ENCODE peak calls at places on chromosomes 16 and 17, in eight cellular contexts. One of them, this sample, is unnamed.

GRCh38 chr16:20363191-20363590 is 10.7 kb upstream of the UMOD start:
- DNase-seq in stimulated activated CD8-positive, alpha-beta memory T cell treated with anti-CD3 and anti-CD28 coated beads, Interleukin-15, amount 100 ng/mL, for 24 hours: no peak
- DNase-seq in right cardiac atrium: no peak
- DNase-seq in hepatocyte: no peak
- DNase-seq in AG08395: no peak
- DNase-seq in T-helper 2 cell: no peak
- DNase-seq in cardiac septum: no peak
- DNase-seq in activated B cell treated with CpG ODN at 0.5 μM for 24 hours: no peak
- DNase-seq in this sample: no peak

GRCh38 chr17:76500745-76501017 is 542 bp downstream of the RHBDF2 start:
- DNase-seq in T-helper 2 cell: no peak
- DNase-seq in cardiac septum: no peak
- DNase-seq in activated B cell treated with CpG ODN at 0.5 μM for 24 hours: no peak
- DNase-seq in right cardiac atrium: no peak
- DNase-seq in stimulated activated CD8-positive, alpha-beta memory T cell treated with anti-CD3 and anti-CD28 coated beads, Interleukin-15, amount 100 ng/mL, for 24 hours: no peak
- DNase-seq in hepatocyte: no peak
- DNase-seq in AG08395: no peak
- DNase-seq in this sample: peak; percentile 35

GRCh38 chr16:86314402-86315025 is 195.8 kb upstream of the FOXF1 start:
- DNase-seq in activated B cell treated with CpG ODN at 0.5 μM for 24 hours: no peak
- DNase-seq in T-helper 2 cell: no peak
- DNase-seq in cardiac septum: no peak
- DNase-seq in AG08395: no peak
- DNase-seq in hepatocyte: peak; percentile 32
- DNase-seq in right cardiac atrium: no peak
- DNase-seq in stimulated activated CD8-positive, alpha-beta memory T cell treated with anti-CD3 and anti-CD28 coated beads, Interleukin-15, amount 100 ng/mL, for 24 hours: no peak
- DNase-seq in this sample: no peak

GRCh38 chr16:79181419-79181818 is 419.1 kb downstream of the MAF start:
- DNase-seq in stimulated activated CD8-positive, alpha-beta memory T cell treated with anti-CD3 and anti-CD28 coated beads, Interleukin-15, amount 100 ng/mL, for 24 hours: no peak
- DNase-seq in activated B cell treated with CpG ODN at 0.5 μM for 24 hours: no peak
- DNase-seq in T-helper 2 cell: no peak
- DNase-seq in hepatocyte: no peak
- DNase-seq in cardiac septum: no peak
- DNase-seq in AG08395: no peak
- DNase-seq in right cardiac atrium: no peak
- DNase-seq in this sample: no peak

GRCh38 chr17:4939804-4940624 is at the start of the genes RNF167 and SLC25A11:
- DNase-seq in AG08395: peak; percentile 99
- DNase-seq in right cardiac atrium: peak; percentile 97
- DNase-seq in T-helper 2 cell: peak; percentile 92
- DNase-seq in hepatocyte: peak; percentile 99
- DNase-seq in activated B cell treated with CpG ODN at 0.5 μM for 24 hours: peak; percentile 93
- DNase-seq in cardiac septum: peak; percentile 97
- DNase-seq in stimulated activated CD8-positive, alpha-beta memory T cell treated with anti-CD3 and anti-CD28 coated beads, Interleukin-15, amount 100 ng/mL, for 24 hours: peak; percentile 78
- DNase-seq in this sample: peak; percentile 96

GRCh38 chr17:40606548-40607353 is 40.9 kb downstream of the SMARCE1 start:
- DNase-seq in AG08395: no peak
- DNase-seq in activated B cell treated with CpG ODN at 0.5 μM for 24 hours: no peak
- DNase-seq in T-helper 2 cell: no peak
- DNase-seq in hepatocyte: no peak
- DNase-seq in right cardiac atrium: no peak
- DNase-seq in stimulated activated CD8-positive, alpha-beta memory T cell treated with anti-CD3 and anti-CD28 coated beads, Interleukin-15, amount 100 ng/mL, for 24 hours: no peak
- DNase-seq in cardiac septum: no peak
- DNase-seq in this sample: no peak

GRCh38 chr17:43550754-43551153 is 4.6 kb upstream of the ETV4 start:
- DNase-seq in T-helper 2 cell: no peak
- DNase-seq in right cardiac atrium: no peak
- DNase-seq in activated B cell treated with CpG ODN at 0.5 μM for 24 hours: no peak
- DNase-seq in hepatocyte: no peak
- DNase-seq in AG08395: no peak
- DNase-seq in stimulated activated CD8-positive, alpha-beta memory T cell treated with anti-CD3 and anti-CD28 coated beads, Interleukin-15, amount 100 ng/mL, for 24 hours: no peak
- DNase-seq in cardiac septum: no peak
- DNase-seq in this sample: no peak

GRCh38 chr17:68832140-68832871 is 122.9 kb downstream of the ABCA8 start:
- DNase-seq in right cardiac atrium: no peak
- DNase-seq in activated B cell treated with CpG ODN at 0.5 μM for 24 hours: no peak
- DNase-seq in stimulated activated CD8-positive, alpha-beta memory T cell treated with anti-CD3 and anti-CD28 coated beads, Interleukin-15, amount 100 ng/mL, for 24 hours: no peak
- DNase-seq in AG08395: no peak
- DNase-seq in cardiac septum: no peak
- DNase-seq in T-helper 2 cell: no peak
- DNase-seq in hepatocyte: no peak
- DNase-seq in this sample: peak; percentile 28

GRCh38 chr17:61425682-61426481 is 26.2 kb downstream of the TBX2 start:
- DNase-seq in AG08395: no peak
- DNase-seq in activated B cell treated with CpG ODN at 0.5 μM for 24 hours: no peak
- DNase-seq in stimulated activated CD8-positive, alpha-beta memory T cell treated with anti-CD3 and anti-CD28 coated beads, Interleukin-15, amount 100 ng/mL, for 24 hours: no peak
- DNase-seq in T-helper 2 cell: no peak
- DNase-seq in right cardiac atrium: no peak
- DNase-seq in hepatocyte: no peak
- DNase-seq in cardiac septum: no peak
- DNase-seq in this sample: no peak

GRCh38 chr17:77496401-77496801 is 355.6 kb downstream of the SEC14L1 start:
- DNase-seq in hepatocyte: no peak
- DNase-seq in AG08395: no peak
- DNase-seq in cardiac septum: peak; percentile 31
- DNase-seq in activated B cell treated with CpG ODN at 0.5 μM for 24 hours: peak; percentile 9
- DNase-seq in stimulated activated CD8-positive, alpha-beta memory T cell treated with anti-CD3 and anti-CD28 coated beads, Interleukin-15, amount 100 ng/mL, for 24 hours: no peak
- DNase-seq in right cardiac atrium: no peak
- DNase-seq in T-helper 2 cell: no peak
- DNase-seq in this sample: peak; percentile 13

GRCh38 chr17:1783271-1783670 is 21.4 kb downstream of the SERPINF1 start:
- DNase-seq in right cardiac atrium: peak; percentile 83
- DNase-seq in stimulated activated CD8-positive, alpha-beta memory T cell treated with anti-CD3 and anti-CD28 coated beads, Interleukin-15, amount 100 ng/mL, for 24 hours: no peak
- DNase-seq in T-helper 2 cell: no peak
- DNase-seq in AG08395: no peak
- DNase-seq in activated B cell treated with CpG ODN at 0.5 μM for 24 hours: no peak
- DNase-seq in hepatocyte: no peak
- DNase-seq in cardiac septum: no peak
- DNase-seq in this sample: peak; percentile 65

GRCh38 chr17:69468211-69468610 is 53.7 kb downstream of the MAP2K6 start:
- DNase-seq in right cardiac atrium: no peak
- DNase-seq in AG08395: no peak
- DNase-seq in T-helper 2 cell: no peak
- DNase-seq in stimulated activated CD8-positive, alpha-beta memory T cell treated with anti-CD3 and anti-CD28 coated beads, Interleukin-15, amount 100 ng/mL, for 24 hours: no peak
- DNase-seq in cardiac septum: no peak
- DNase-seq in hepatocyte: no peak
- DNase-seq in activated B cell treated with CpG ODN at 0.5 μM for 24 hours: no peak
- DNase-seq in this sample: no peak

GRCh38 chr16:83310816-83311215 is 497.0 kb upstream of the HSBP1 start:
- DNase-seq in right cardiac atrium: no peak
- DNase-seq in activated B cell treated with CpG ODN at 0.5 μM for 24 hours: no peak
- DNase-seq in hepatocyte: no peak
- DNase-seq in cardiac septum: no peak
- DNase-seq in stimulated activated CD8-positive, alpha-beta memory T cell treated with anti-CD3 and anti-CD28 coated beads, Interleukin-15, amount 100 ng/mL, for 24 hours: no peak
- DNase-seq in T-helper 2 cell: no peak
- DNase-seq in AG08395: no peak
- DNase-seq in this sample: no peak

GRCh38 chr16:49658491-49658890 is 197.4 kb downstream of the ZNF423 start:
- DNase-seq in cardiac septum: no peak
- DNase-seq in hepatocyte: no peak
- DNase-seq in right cardiac atrium: no peak
- DNase-seq in activated B cell treated with CpG ODN at 0.5 μM for 24 hours: no peak
- DNase-seq in stimulated activated CD8-positive, alpha-beta memory T cell treated with anti-CD3 and anti-CD28 coated beads, Interleukin-15, amount 100 ng/mL, for 24 hours: no peak
- DNase-seq in T-helper 2 cell: no peak
- DNase-seq in AG08395: no peak
- DNase-seq in this sample: no peak

GRCh38 chr17:45740553-45741330 is 43.4 kb upstream of the CRHR1 start:
- DNase-seq in activated B cell treated with CpG ODN at 0.5 μM for 24 hours: no peak
- DNase-seq in T-helper 2 cell: no peak
- DNase-seq in stimulated activated CD8-positive, alpha-beta memory T cell treated with anti-CD3 and anti-CD28 coated beads, Interleukin-15, amount 100 ng/mL, for 24 hours: no peak
- DNase-seq in hepatocyte: peak; percentile 25
- DNase-seq in AG08395: peak; percentile 77
- DNase-seq in cardiac septum: no peak
- DNase-seq in right cardiac atrium: no peak
- DNase-seq in this sample: no peak

GRCh38 chr16:28897826-28898225 is 19.5 kb downstream of the ATP2A1 start:
- DNase-seq in stimulated activated CD8-positive, alpha-beta memory T cell treated with anti-CD3 and anti-CD28 coated beads, Interleukin-15, amount 100 ng/mL, for 24 hours: no peak
- DNase-seq in hepatocyte: no peak
- DNase-seq in T-helper 2 cell: no peak
- DNase-seq in activated B cell treated with CpG ODN at 0.5 μM for 24 hours: no peak
- DNase-seq in AG08395: no peak
- DNase-seq in cardiac septum: no peak
- DNase-seq in right cardiac atrium: no peak
- DNase-seq in this sample: no peak

GRCh38 chr17:13405080-13405479 is 196.6 kb downstream of the HS3ST3A1 start:
- DNase-seq in stimulated activated CD8-positive, alpha-beta memory T cell treated with anti-CD3 and anti-CD28 coated beads, Interleukin-15, amount 100 ng/mL, for 24 hours: no peak
- DNase-seq in hepatocyte: no peak
- DNase-seq in cardiac septum: no peak
- DNase-seq in activated B cell treated with CpG ODN at 0.5 μM for 24 hours: no peak
- DNase-seq in right cardiac atrium: no peak
- DNase-seq in AG08395: no peak
- DNase-seq in T-helper 2 cell: no peak
- DNase-seq in this sample: no peak

GRCh38 chr16:11629071-11630030 is 38.9 kb upstream of the SNN start:
- DNase-seq in right cardiac atrium: peak; percentile 56
- DNase-seq in hepatocyte: no peak
- DNase-seq in AG08395: no peak
- DNase-seq in activated B cell treated with CpG ODN at 0.5 μM for 24 hours: no peak
- DNase-seq in cardiac septum: peak; percentile 83
- DNase-seq in T-helper 2 cell: no peak
- DNase-seq in stimulated activated CD8-positive, alpha-beta memory T cell treated with anti-CD3 and anti-CD28 coated beads, Interleukin-15, amount 100 ng/mL, for 24 hours: no peak
- DNase-seq in this sample: peak; percentile 44

GRCh38 chr16:86426243-86426642 is 84.1 kb upstream of the FOXF1 start:
- DNase-seq in right cardiac atrium: no peak
- DNase-seq in stimulated activated CD8-positive, alpha-beta memory T cell treated with anti-CD3 and anti-CD28 coated beads, Interleukin-15, amount 100 ng/mL, for 24 hours: no peak
- DNase-seq in activated B cell treated with CpG ODN at 0.5 μM for 24 hours: no peak
- DNase-seq in hepatocyte: no peak
- DNase-seq in T-helper 2 cell: no peak
- DNase-seq in cardiac septum: no peak
- DNase-seq in AG08395: no peak
- DNase-seq in this sample: no peak

GRCh38 chr17:10102817-10103216 is 95.6 kb downstream of the GAS7 start:
- DNase-seq in cardiac septum: no peak
- DNase-seq in stimulated activated CD8-positive, alpha-beta memory T cell treated with anti-CD3 and anti-CD28 coated beads, Interleukin-15, amount 100 ng/mL, for 24 hours: no peak
- DNase-seq in AG08395: no peak
- DNase-seq in right cardiac atrium: no peak
- DNase-seq in T-helper 2 cell: no peak
- DNase-seq in hepatocyte: no peak
- DNase-seq in activated B cell treated with CpG ODN at 0.5 μM for 24 hours: no peak
- DNase-seq in this sample: no peak